ENCODE peak calls at places on chromosomes 5 and 9, in ten cellular contexts. W, Q, B, P, G, J, Z, M, S and O are unnamed samples.
A peak's percentile ranks its signal among the peaks of the same experiment; 100 is the strongest.

GRCh38 chr5:134086943-134087305 is 27.6 kb upstream of the TCF7 start:
- DNase-seq in G (no peak), M (no peak), B (no peak), Z (no peak), W (no peak), J (peak; percentile 55), P (peak; percentile 85), S (no peak), Q (no peak), O (no peak)

GRCh38 chr9:7500521-7500920 is 299.1 kb downstream of the DMAC1 start:
- DNase-seq in W (no peak), M (no peak), P (no peak), J (no peak), B (no peak), S (no peak), Q (no peak), Z (no peak), G (no peak), O (no peak)

GRCh38 chr9:92191801-92192200 is 76.6 kb upstream of the SPTLC1 start:
- DNase-seq in Z (no peak), Q (no peak), J (no peak), W (no peak), B (no peak), G (no peak), S (no peak), M (peak; percentile 25), P (no peak), O (peak; percentile 33)

GRCh38 chr9:132056717-132057429 is 22.8 kb downstream of the MED27 start:
- DNase-seq in J (no peak), G (no peak), Z (no peak), P (no peak), B (no peak), W (no peak), S (no peak), Q (no peak), M (no peak), O (no peak)

GRCh38 chr5:22057012-22057411 is 796.1 kb downstream of the CDH12 start:
- DNase-seq in W (no peak), J (no peak), M (no peak), Z (no peak), P (no peak), S (no peak), B (no peak), Q (no peak), G (no peak), O (no peak)

GRCh38 chr5:88666761-88667186 is 216.2 kb downstream of the MEF2C start:
- DNase-seq in J (no peak), Z (no peak), Q (no peak), P (no peak), S (no peak), W (no peak), B (no peak), M (no peak), G (no peak), O (no peak)

GRCh38 chr5:44389410-44389879 is at the start of gene FGF10:
- DNase-seq in W (peak; percentile 57), Z (peak; percentile 21), B (peak; percentile 29), S (no peak), Q (peak; percentile 64), J (no peak), P (no peak), G (peak; percentile 47), M (peak; percentile 40), O (peak; percentile 17)

GRCh38 chr5:141513627-141514329 is 24.9 kb downstream of the PCDHGC5 start:
- DNase-seq in P (peak; percentile 26), Z (peak; percentile 94), G (peak; percentile 93), W (peak; percentile 90), Q (peak; percentile 85), S (peak; percentile 63), J (peak; percentile 71), M (peak; percentile 79), B (peak; percentile 82), O (peak; percentile 90)

GRCh38 chr9:115211413-115212204 is 93.7 kb upstream of the TNC start:
- DNase-seq in B (no peak), S (no peak), Z (no peak), P (no peak), J (peak; percentile 32), M (peak; percentile 36), G (no peak), Q (no peak), W (no peak), O (no peak)

GRCh38 chr5:147688965-147689364 is 93.6 kb downstream of the JAKMIP2 start:
- DNase-seq in J (no peak), Z (peak; percentile 62), B (no peak), Q (peak; percentile 50), W (peak; percentile 40), P (no peak), M (peak; percentile 86), S (peak; percentile 33), G (peak; percentile 59), O (peak; percentile 55)

GRCh38 chr5:88792144-88792840 is 90.7 kb downstream of the MEF2C start:
- DNase-seq in S (no peak), W (no peak), Z (no peak), M (peak; percentile 25), J (no peak), G (no peak), B (no peak), Q (no peak), P (no peak), O (no peak)

DNA sequence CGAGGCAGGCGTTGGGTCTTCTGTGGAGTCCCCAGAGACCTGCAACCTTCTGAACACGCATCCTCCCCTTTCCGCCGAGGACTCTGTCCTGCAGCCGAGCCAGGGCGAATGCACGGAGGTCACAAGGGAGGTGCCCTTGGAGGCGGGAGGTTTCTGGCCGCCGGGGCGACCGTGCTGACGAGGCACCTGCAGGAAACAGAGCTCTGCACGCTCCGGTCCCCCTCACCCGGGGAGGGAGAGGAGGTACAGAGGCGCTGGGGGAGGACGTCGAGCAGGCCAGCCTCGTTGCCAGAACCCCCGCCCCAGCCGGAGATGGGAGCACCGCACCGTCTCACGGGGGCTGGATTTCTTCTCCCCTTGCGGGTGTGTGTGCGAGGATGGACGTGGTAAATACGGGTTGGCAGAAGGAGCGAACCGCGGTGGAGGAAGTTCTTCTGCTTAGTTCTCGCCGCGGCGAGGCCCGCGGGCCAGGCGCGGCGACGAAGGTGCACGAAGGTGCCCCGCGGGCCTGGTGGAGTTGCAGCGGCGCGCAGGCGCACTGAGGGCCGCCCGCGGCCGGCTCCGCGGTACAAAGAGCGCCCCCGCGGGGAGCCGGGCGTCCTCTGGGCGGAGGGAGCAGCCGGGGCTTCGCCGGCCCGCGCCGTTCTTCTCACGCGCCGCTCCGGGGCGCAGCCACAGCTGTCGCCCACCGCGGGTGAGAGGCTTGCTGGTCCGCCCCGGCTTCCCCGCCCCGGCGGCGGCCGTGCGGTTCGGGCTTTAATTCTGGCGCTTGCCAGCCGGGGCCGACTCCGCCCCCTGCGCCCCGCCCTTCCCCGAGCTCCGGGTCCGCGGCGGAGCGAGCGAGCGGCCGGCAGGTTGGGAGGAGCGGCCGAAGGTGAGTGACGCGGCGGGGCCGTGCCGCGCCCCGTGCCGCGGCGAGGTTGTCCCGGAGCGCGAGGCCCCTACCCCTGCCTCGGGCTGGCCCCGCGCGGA is 289.5 kb downstream of the DOCK8 start:
- DNase-seq in Z (peak; percentile 70), M (peak; percentile 40), G (peak; percentile 77), Q (peak; percentile 72), J (peak; percentile 64), B (peak; percentile 83), W (peak; percentile 80), P (peak; percentile 83), S (peak; percentile 78), O (peak; percentile 78)
- H3K27ac ChIP-seq in Z (peak within 1 kb of the TSS; percentile 92), M (no peak within 1 kb of the TSS), G (peak within 1 kb of the TSS; percentile 6), Q (peak within 1 kb of the TSS; percentile 44), J (peak within 1 kb of the TSS; percentile 93), B (peak within 1 kb of the TSS; percentile 92), W (peak within 1 kb of the TSS; percentile 81), P (peak within 1 kb of the TSS; percentile 12), S (peak within 1 kb of the TSS; percentile 96), O (peak within 1 kb of the TSS; percentile 89)

GRCh38 chr5:130021000-130021399 is 116.7 kb downstream of the CHSY3 start:
- DNase-seq in G (no peak), P (no peak), Q (no peak), Z (no peak), J (no peak), W (no peak), M (no peak), S (no peak), B (no peak), O (no peak)

GRCh38 chr5:130024006-130024405 is 119.7 kb downstream of the CHSY3 start:
- DNase-seq in G (no peak), J (no peak), Z (no peak), Q (no peak), S (no peak), W (no peak), B (no peak), M (no peak), P (no peak), O (no peak)

GRCh38 chr5:130023604-130024003 is 119.3 kb downstream of the CHSY3 start:
- DNase-seq in M (no peak), Q (no peak), S (no peak), J (no peak), P (no peak), Z (no peak), G (no peak), W (no peak), B (no peak), O (no peak)
- H3K36me3 ChIP-seq in M (no peaks in the 10 kb centered on the region), Q (no peaks in the 10 kb centered on the region), S (no peaks in the 10 kb centered on the region), J (no peaks in the 10 kb centered on the region), P (no peaks in the 10 kb centered on the region), Z (no peaks in the 10 kb centered on the region), G (no peaks in the 10 kb centered on the region), W (no peaks in the 10 kb centered on the region), B (no peaks in the 10 kb centered on the region), O (no peaks in the 10 kb centered on the region)

GRCh38 chr9:101027246-101027645 is 1.3 kb upstream of the PLPPR1 start:
- DNase-seq in Z (no peak), M (no peak), S (no peak), G (no peak), P (no peak), B (no peak), J (no peak), Q (no peak), W (no peak), O (no peak)
- H3K4me3 ChIP-seq in Z (no peak overlapping the region), M (no peak overlapping the region), S (no peak overlapping the region), G (no peak overlapping the region), P (no peak overlapping the region), B (no peak overlapping the region), J (no peak overlapping the region), Q (no peak overlapping the region), W (no peak overlapping the region), O (no peak overlapping the region)

DNA sequence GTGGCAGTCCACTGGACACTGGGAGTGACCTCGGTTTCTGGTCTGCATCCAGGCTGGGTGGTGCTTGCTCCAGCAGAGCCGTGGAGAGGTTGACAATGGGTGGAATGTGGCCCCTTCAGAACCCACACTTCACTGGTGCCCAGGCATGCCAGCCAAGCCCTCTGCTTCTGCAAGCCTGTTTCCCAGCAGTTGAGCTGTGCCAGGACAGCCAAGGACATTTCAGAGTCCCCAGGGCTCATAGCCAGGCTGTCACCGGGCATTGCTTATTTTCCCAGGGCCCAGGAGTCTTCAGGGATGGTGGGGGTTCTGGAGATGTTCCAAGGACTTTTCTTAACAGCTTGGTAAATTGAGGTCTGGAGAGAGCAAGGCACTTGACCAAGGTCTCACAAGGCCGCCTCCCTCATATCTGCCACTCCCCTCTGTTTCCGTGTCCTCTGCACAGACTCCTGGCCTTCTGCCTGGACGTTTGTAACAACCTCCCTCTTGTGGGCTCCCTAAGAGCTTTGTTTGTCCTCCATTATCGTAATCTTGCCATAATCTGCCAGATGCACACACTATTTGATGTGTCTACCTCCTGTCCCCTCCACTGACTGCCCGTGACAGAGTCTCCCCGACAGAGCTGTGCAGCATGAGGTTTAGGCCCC is 3.8 kb upstream of the NDST1 start:
- DNase-seq in B (peak; percentile 63), J (no peak), S (peak; percentile 91), M (no peak), P (no peak), Q (no peak), Z (peak; percentile 85), G (peak; percentile 69), W (peak; percentile 94), O (no peak)
- H3K27ac ChIP-seq in B (peak overlapping the region; percentile 90), J (peak overlapping the region; percentile 45), S (peak overlapping the region; percentile 81), M (no peak overlapping the region), P (no peak overlapping the region), Q (no peak overlapping the region), Z (peak overlapping the region; percentile 79), G (peak overlapping the region; percentile 62), W (no peak overlapping the region), O (no peak overlapping the region)